ENCODE peak calls at places on chromosome 11, in nine cellular contexts. O is thoracic aorta, M is cardiac muscle cell, J is A549, Q is OCI-LY7, D is GM06990, A is HepG2, N is mammary epithelial cell, P is AG09319. U is an unnamed sample.

GRCh38 chr11:17498475-17498874 is 21.8 kb upstream of the ABCC8 start:
- DNase-seq in O (no peak), M (no peak), J (no peak), Q (no peak), D (no peak), A (no peak), N (no peak), P (no peak), U (no peak)

GRCh38 chr11:134856371-134856971 is 444.4 kb upstream of the B3GAT1 start:
- DNase-seq in O (no peak), M (no peak), J (no peak), Q (no peak), D (no peak), A (no peak), N (no peak), P (no peak), U (no peak)

GRCh38 chr11:11291432-11292015 is 61.5 kb downstream of the CSNK2A3 start:
- DNase-seq in O (no peak), M (no peak), J (no peak), Q (no peak), D (no peak), A (peak; percentile 19), N (no peak), P (no peak), U (no peak)

GRCh38 chr11:11444027-11444799 is 91.2 kb upstream of the CSNK2A3 start:
- DNase-seq in O (no peak), M (peak; percentile 55), J (no peak), Q (no peak), D (no peak), A (no peak), N (peak; percentile 25), P (no peak), U (no peak)

GRCh38 chr11:77752518-77752917 is 68.0 kb downstream of the RSF1 start:
- DNase-seq in O (no peak), M (no peak), J (no peak), Q (no peak), D (no peak), A (no peak), N (no peak), P (no peak), U (no peak)

GRCh38 chr11:66887531-66887930 is 30.7 kb downstream of the LRFN4 start:
- DNase-seq in O (no peak), M (peak; percentile 41), J (no peak), Q (no peak), D (no peak), A (no peak), N (no peak), P (no peak), U (no peak)

GRCh38 chr11:123519055-123519796 is 89.2 kb downstream of the GRAMD1B start:
- DNase-seq in O (no peak), M (peak; percentile 11), J (no peak), Q (no peak), D (no peak), A (no peak), N (no peak), P (no peak), U (no peak)

GRCh38 chr11:1731451-1732059 is 18.8 kb downstream of the IFITM10 start:
- DNase-seq in O (no peak), M (no peak), J (no peak), Q (no peak), D (no peak), A (no peak), N (no peak), P (no peak), U (no peak)

GRCh38 chr11:111402411-111402810 is 23.3 kb upstream of the POU2AF1 start:
- DNase-seq in O (no peak), M (no peak), J (no peak), Q (no peak), D (no peak), A (no peak), N (no peak), P (no peak), U (no peak)

GRCh38 chr11:111395749-111396148 is 16.7 kb upstream of the POU2AF1 start:
- DNase-seq in O (no peak), M (no peak), J (no peak), Q (no peak), D (no peak), A (no peak), N (no peak), P (no peak), U (no peak)

GRCh38 chr11:111400595-111400994 is 21.5 kb upstream of the POU2AF1 start:
- DNase-seq in O (no peak), M (no peak), J (no peak), Q (no peak), D (no peak), A (no peak), N (no peak), P (no peak), U (no peak)

GRCh38 chr11:111403021-111403725 is 24.1 kb upstream of the POU2AF1 start:
- DNase-seq in O (no peak), M (no peak), J (no peak), Q (no peak), D (no peak), A (no peak), N (no peak), P (no peak), U (no peak)

DNA sequence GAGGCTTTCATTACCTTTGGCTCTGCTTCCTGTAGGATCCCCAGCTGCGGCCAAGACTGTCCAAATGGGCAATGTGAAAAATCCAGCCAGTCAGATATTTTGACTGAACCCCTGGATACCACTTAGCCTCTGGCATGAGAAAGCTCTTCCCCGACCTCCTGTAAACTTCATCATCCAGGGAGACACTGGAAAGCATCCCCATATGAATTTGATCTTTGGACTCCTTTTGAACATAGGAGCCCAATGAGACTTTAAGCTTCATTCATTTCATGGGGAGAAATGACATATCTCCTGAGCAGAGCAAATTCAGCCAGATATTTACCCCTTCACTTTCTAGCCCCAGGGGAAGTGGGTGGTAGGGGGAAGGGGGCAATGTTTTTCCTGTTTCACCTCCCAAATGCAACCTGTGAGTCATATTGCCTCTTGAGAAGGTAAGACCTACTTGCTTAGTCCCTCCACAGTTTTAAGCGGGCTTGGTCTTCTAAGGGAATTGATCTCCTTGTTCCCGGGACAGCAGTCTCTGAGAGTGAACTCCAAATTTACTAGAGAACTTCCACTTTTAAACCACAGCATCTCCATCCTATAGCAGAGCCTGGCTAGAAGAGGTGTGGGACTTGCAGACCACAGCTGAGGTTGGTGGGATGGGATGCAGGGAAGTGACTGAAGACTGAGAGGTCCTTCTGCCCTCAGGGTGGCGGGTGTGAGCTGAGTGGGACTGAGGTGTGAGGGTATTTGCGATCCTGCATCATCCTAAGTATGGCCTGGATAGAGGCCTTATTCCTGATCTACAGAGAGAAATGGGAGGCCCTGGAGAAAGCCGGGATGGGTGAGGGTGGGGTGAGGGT is 20.3 kb upstream of the POU2AF1 start:
- DNase-seq in O (no peak), M (no peak), J (no peak), Q (peak; percentile 72), D (no peak), A (peak; percentile 43), N (no peak), P (no peak), U (no peak)
- TF ChIP-seq CTCF in O (no peak), M (no peak), J (no peak), Q (peak; percentile 79), D (peak; percentile 59), A (no peak), N (no peak), P (no peak), U (peak; percentile 50)

DNA sequence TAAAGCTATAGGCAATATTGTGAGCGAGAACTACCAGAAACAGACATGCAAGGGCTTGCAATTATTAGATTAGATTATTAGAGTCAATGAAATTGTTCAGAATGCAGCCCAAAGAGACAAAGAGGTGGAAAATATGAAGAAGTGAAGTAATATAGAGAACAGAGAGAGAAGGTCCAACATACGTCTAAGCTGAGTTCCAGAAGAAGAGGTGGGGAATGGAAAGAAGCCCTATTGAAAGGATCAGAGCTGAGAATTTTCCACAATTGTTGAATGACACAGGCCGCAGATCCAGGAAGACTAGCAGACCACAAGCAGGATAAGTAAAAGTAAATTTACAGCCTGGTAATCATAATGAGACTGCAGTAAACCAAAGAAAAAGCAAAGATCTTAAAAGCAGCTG is 93.2 kb downstream of the EXT2 start:
- DNase-seq in O (no peak), M (no peak), J (no peak), Q (no peak), D (no peak), A (no peak), N (no peak), P (no peak), U (no peak)
- TF ChIP-seq CTCF in O (no peak), M (no peak), J (no peak), Q (no peak), D (no peak), A (no peak), N (no peak), P (no peak), U (no peak)

GRCh38 chr11:35383953-35384352 is 35.4 kb downstream of the SLC1A2 start:
- DNase-seq in O (no peak), M (no peak), J (no peak), Q (no peak), D (no peak), A (no peak), N (no peak), P (no peak), U (no peak)

GRCh38 chr11:35389112-35389511 is 30.2 kb downstream of the SLC1A2 start:
- DNase-seq in O (no peak), M (no peak), J (no peak), Q (no peak), D (no peak), A (no peak), N (no peak), P (no peak), U (no peak)

GRCh38 chr11:35388054-35388453 is 31.3 kb downstream of the SLC1A2 start:
- DNase-seq in O (no peak), M (no peak), J (no peak), Q (no peak), D (no peak), A (no peak), N (no peak), P (no peak), U (no peak)

GRCh38 chr11:35389897-35390462 is 29.4 kb downstream of the SLC1A2 start:
- DNase-seq in O (no peak), M (no peak), J (no peak), Q (no peak), D (peak; percentile 29), A (no peak), N (no peak), P (no peak), U (peak; percentile 19)

GRCh38 chr11:35387341-35387982 is 31.9 kb downstream of the SLC1A2 start:
- DNase-seq in O (no peak), M (no peak), J (no peak), Q (no peak), D (no peak), A (no peak), N (no peak), P (no peak), U (no peak)
- TF ChIP-seq CTCF in O (peak; percentile 46), M (no peak), J (no peak), Q (no peak), D (peak; percentile 30), A (peak; percentile 64), N (peak; percentile 27), P (no peak), U (no peak)

DNA sequence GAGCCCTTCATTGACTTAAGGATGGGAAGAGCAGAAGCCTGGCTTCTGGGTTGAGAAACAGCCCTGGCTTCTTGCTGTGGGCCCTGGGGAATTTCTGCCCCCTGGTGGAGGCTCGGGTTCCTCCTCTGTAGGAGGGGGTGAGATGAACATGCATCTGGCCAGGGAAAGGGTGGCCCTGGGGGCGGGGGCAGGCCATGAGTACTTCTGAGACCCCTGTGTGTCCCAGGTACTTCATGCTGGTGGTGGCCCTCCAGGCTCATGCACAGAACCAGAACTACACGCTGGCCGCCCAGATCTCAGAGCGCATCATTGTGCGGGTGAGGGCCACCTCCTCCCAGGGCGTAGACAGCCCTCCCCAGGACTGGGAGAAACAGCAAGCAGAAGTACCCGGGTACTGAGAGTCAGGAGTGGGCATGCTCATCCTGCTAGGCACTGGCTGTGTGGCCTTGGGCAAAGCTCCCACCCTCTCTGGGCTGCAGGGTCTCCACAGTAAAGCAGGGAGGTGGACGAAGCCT is 15.8 kb downstream of the TMEM258 start:
- DNase-seq in O (no peak), M (peak; percentile 82), J (peak; percentile 94), Q (peak; percentile 65), D (no peak), A (peak; percentile 59), N (peak; percentile 37), P (peak; percentile 8), U (peak; percentile 92)
- TF ChIP-seq CTCF in O (peak; percentile 29), M (peak; percentile 80), J (peak; percentile 80), Q (peak; percentile 83), D (peak; percentile 94), A (peak; percentile 77), N (peak; percentile 74), P (peak; percentile 74), U (peak; percentile 49)

U was measured in GM20000.